ENCODE peak calls at places on chromosomes 7 and 10, in eight cellular contexts. One of them, this sample, is unnamed.

GRCh38 chr7:157623556-157623955 is 286.8 kb downstream of the DNAJB6 start:
- DNase-seq in activated CD4-positive, alpha-beta T cell treated with anti-CD3 and anti-CD28 coated beads for 1 hour: no peak
- DNase-seq in NCI-H1092: no peak
- DNase-seq in heart right ventricle: no peak
- DNase-seq in mesothelial cell of epicardium: no peak
- DNase-seq in sigmoid colon: no peak
- DNase-seq in fibroblast of lung: no peak
- DNase-seq in hepatic stellate cell: no peak
- DNase-seq in this sample: no peak

GRCh38 chr7:98733036-98733435 is 116.0 kb downstream of the NPTX2 start:
- DNase-seq in activated CD4-positive, alpha-beta T cell treated with anti-CD3 and anti-CD28 coated beads for 1 hour: no peak
- DNase-seq in NCI-H1092: peak
- DNase-seq in heart right ventricle: no peak
- DNase-seq in mesothelial cell of epicardium: no peak
- DNase-seq in sigmoid colon: no peak
- DNase-seq in fibroblast of lung: peak
- DNase-seq in hepatic stellate cell: peak
- DNase-seq in this sample: peak

GRCh38 chr7:152711444-152711944 is 35.6 kb upstream of the XRCC2 start:
- DNase-seq in activated CD4-positive, alpha-beta T cell treated with anti-CD3 and anti-CD28 coated beads for 1 hour: no peak
- DNase-seq in NCI-H1092: no peak
- DNase-seq in heart right ventricle: no peak
- DNase-seq in mesothelial cell of epicardium: no peak
- DNase-seq in sigmoid colon: no peak
- DNase-seq in fibroblast of lung: no peak
- DNase-seq in hepatic stellate cell: no peak
- DNase-seq in this sample: no peak

GRCh38 chr10:100881552-100882250 is 31.1 kb upstream of the SLF2 start:
- DNase-seq in activated CD4-positive, alpha-beta T cell treated with anti-CD3 and anti-CD28 coated beads for 1 hour: no peak
- DNase-seq in NCI-H1092: no peak
- DNase-seq in heart right ventricle: no peak
- DNase-seq in mesothelial cell of epicardium: no peak
- DNase-seq in sigmoid colon: no peak
- DNase-seq in fibroblast of lung: no peak
- DNase-seq in hepatic stellate cell: peak
- DNase-seq in this sample: no peak

GRCh38 chr7:50185188-50185587 is 92.1 kb upstream of the ZPBP start:
- DNase-seq in activated CD4-positive, alpha-beta T cell treated with anti-CD3 and anti-CD28 coated beads for 1 hour: no peak
- DNase-seq in NCI-H1092: no peak
- DNase-seq in heart right ventricle: no peak
- DNase-seq in mesothelial cell of epicardium: no peak
- DNase-seq in sigmoid colon: no peak
- DNase-seq in fibroblast of lung: no peak
- DNase-seq in hepatic stellate cell: no peak
- DNase-seq in this sample: no peak

GRCh38 chr10:31745612-31746376 is 182.8 kb downstream of the ARHGAP12 start:
- DNase-seq in activated CD4-positive, alpha-beta T cell treated with anti-CD3 and anti-CD28 coated beads for 1 hour: peak
- DNase-seq in NCI-H1092: no peak
- DNase-seq in heart right ventricle: no peak
- DNase-seq in mesothelial cell of epicardium: no peak
- DNase-seq in sigmoid colon: no peak
- DNase-seq in fibroblast of lung: peak
- DNase-seq in hepatic stellate cell: peak
- DNase-seq in this sample: peak

GRCh38 chr7:105649727-105650381 is 68.6 kb upstream of the EFCAB10 start:
- DNase-seq in activated CD4-positive, alpha-beta T cell treated with anti-CD3 and anti-CD28 coated beads for 1 hour: no peak
- DNase-seq in NCI-H1092: no peak
- DNase-seq in heart right ventricle: no peak
- DNase-seq in mesothelial cell of epicardium: no peak
- DNase-seq in sigmoid colon: peak
- DNase-seq in fibroblast of lung: peak
- DNase-seq in hepatic stellate cell: peak
- DNase-seq in this sample: peak

GRCh38 chr10:99232357-99232999 is 3.2 kb downstream of the HPSE2 start:
- DNase-seq in activated CD4-positive, alpha-beta T cell treated with anti-CD3 and anti-CD28 coated beads for 1 hour: no peak
- DNase-seq in NCI-H1092: no peak
- DNase-seq in heart right ventricle: no peak
- DNase-seq in mesothelial cell of epicardium: no peak
- DNase-seq in sigmoid colon: no peak
- DNase-seq in fibroblast of lung: no peak
- DNase-seq in hepatic stellate cell: no peak
- DNase-seq in this sample: no peak

GRCh38 chr10:97016728-97017473 is 168.9 kb downstream of the SLIT1 start:
- DNase-seq in activated CD4-positive, alpha-beta T cell treated with anti-CD3 and anti-CD28 coated beads for 1 hour: no peak
- DNase-seq in NCI-H1092: no peak
- DNase-seq in heart right ventricle: no peak
- DNase-seq in mesothelial cell of epicardium: no peak
- DNase-seq in sigmoid colon: no peak
- DNase-seq in fibroblast of lung: peak
- DNase-seq in hepatic stellate cell: peak
- DNase-seq in this sample: no peak

GRCh38 chr7:40758590-40758989 is 623.8 kb downstream of the SUGCT start:
- DNase-seq in activated CD4-positive, alpha-beta T cell treated with anti-CD3 and anti-CD28 coated beads for 1 hour: no peak
- DNase-seq in NCI-H1092: no peak
- DNase-seq in heart right ventricle: no peak
- DNase-seq in mesothelial cell of epicardium: no peak
- DNase-seq in sigmoid colon: no peak
- DNase-seq in fibroblast of lung: no peak
- DNase-seq in hepatic stellate cell: no peak
- DNase-seq in this sample: no peak

GRCh38 chr10:126459878-126460481 is 71.7 kb upstream of the ADAM12 start:
- DNase-seq in activated CD4-positive, alpha-beta T cell treated with anti-CD3 and anti-CD28 coated beads for 1 hour: no peak
- DNase-seq in NCI-H1092: no peak
- DNase-seq in heart right ventricle: no peak
- DNase-seq in mesothelial cell of epicardium: no peak
- DNase-seq in sigmoid colon: no peak
- DNase-seq in fibroblast of lung: peak
- DNase-seq in hepatic stellate cell: peak
- DNase-seq in this sample: peak

GRCh38 chr10:21649441-21649872 is 115.4 kb downstream of the MLLT10 start:
- DNase-seq in activated CD4-positive, alpha-beta T cell treated with anti-CD3 and anti-CD28 coated beads for 1 hour: no peak
- DNase-seq in NCI-H1092: no peak
- DNase-seq in heart right ventricle: no peak
- DNase-seq in mesothelial cell of epicardium: no peak
- DNase-seq in sigmoid colon: no peak
- DNase-seq in fibroblast of lung: peak
- DNase-seq in hepatic stellate cell: no peak
- DNase-seq in this sample: no peak

GRCh38 chr10:73759512-73760115 is 15.4 kb downstream of the SEC24C start:
- DNase-seq in activated CD4-positive, alpha-beta T cell treated with anti-CD3 and anti-CD28 coated beads for 1 hour: no peak
- DNase-seq in NCI-H1092: no peak
- DNase-seq in heart right ventricle: no peak
- DNase-seq in mesothelial cell of epicardium: no peak
- DNase-seq in sigmoid colon: peak
- DNase-seq in fibroblast of lung: no peak
- DNase-seq in hepatic stellate cell: no peak
- DNase-seq in this sample: no peak

GRCh38 chr10:22655312-22655973 is 58.9 kb downstream of the PIP4K2A start:
- DNase-seq in activated CD4-positive, alpha-beta T cell treated with anti-CD3 and anti-CD28 coated beads for 1 hour: no peak
- DNase-seq in NCI-H1092: no peak
- DNase-seq in heart right ventricle: no peak
- DNase-seq in mesothelial cell of epicardium: no peak
- DNase-seq in sigmoid colon: no peak
- DNase-seq in fibroblast of lung: peak
- DNase-seq in hepatic stellate cell: no peak
- DNase-seq in this sample: peak

GRCh38 chr10:62761115-62761514 is 43.4 kb upstream of the ADO start:
- DNase-seq in activated CD4-positive, alpha-beta T cell treated with anti-CD3 and anti-CD28 coated beads for 1 hour: no peak
- DNase-seq in NCI-H1092: no peak
- DNase-seq in heart right ventricle: no peak
- DNase-seq in mesothelial cell of epicardium: no peak
- DNase-seq in sigmoid colon: no peak
- DNase-seq in fibroblast of lung: peak
- DNase-seq in hepatic stellate cell: no peak
- DNase-seq in this sample: no peak

GRCh38 chr10:110556993-110557601 is 10.4 kb upstream of the SMC3 start:
- DNase-seq in activated CD4-positive, alpha-beta T cell treated with anti-CD3 and anti-CD28 coated beads for 1 hour: peak
- DNase-seq in NCI-H1092: no peak
- DNase-seq in heart right ventricle: peak
- DNase-seq in mesothelial cell of epicardium: no peak
- DNase-seq in sigmoid colon: no peak
- DNase-seq in fibroblast of lung: peak
- DNase-seq in hepatic stellate cell: peak
- DNase-seq in this sample: peak

GRCh38 chr7:108455833-108456677 is at the start of gene NRCAM:
- DNase-seq in activated CD4-positive, alpha-beta T cell treated with anti-CD3 and anti-CD28 coated beads for 1 hour: no peak
- DNase-seq in NCI-H1092: peak
- DNase-seq in heart right ventricle: no peak
- DNase-seq in mesothelial cell of epicardium: peak
- DNase-seq in sigmoid colon: no peak
- DNase-seq in fibroblast of lung: peak
- DNase-seq in hepatic stellate cell: peak
- DNase-seq in this sample: no peak

GRCh38 chr10:110208614-110209398 is 1.4 kb downstream of the MXI1 start:
- DNase-seq in activated CD4-positive, alpha-beta T cell treated with anti-CD3 and anti-CD28 coated beads for 1 hour: no peak
- DNase-seq in NCI-H1092: no peak
- DNase-seq in heart right ventricle: peak
- DNase-seq in mesothelial cell of epicardium: no peak
- DNase-seq in sigmoid colon: peak
- DNase-seq in fibroblast of lung: peak
- DNase-seq in hepatic stellate cell: peak
- DNase-seq in this sample: peak

GRCh38 chr7:80467069-80467468 is 44.8 kb downstream of the GNAT3 start:
- DNase-seq in activated CD4-positive, alpha-beta T cell treated with anti-CD3 and anti-CD28 coated beads for 1 hour: no peak
- DNase-seq in NCI-H1092: no peak
- DNase-seq in heart right ventricle: no peak
- DNase-seq in mesothelial cell of epicardium: no peak
- DNase-seq in sigmoid colon: no peak
- DNase-seq in fibroblast of lung: peak
- DNase-seq in hepatic stellate cell: no peak
- DNase-seq in this sample: peak

GRCh38 chr7:30321089-30321991 is 36.9 kb downstream of the ZNRF2 start:
- DNase-seq in activated CD4-positive, alpha-beta T cell treated with anti-CD3 and anti-CD28 coated beads for 1 hour: no peak
- DNase-seq in NCI-H1092: no peak
- DNase-seq in heart right ventricle: no peak
- DNase-seq in mesothelial cell of epicardium: no peak
- DNase-seq in sigmoid colon: no peak
- DNase-seq in fibroblast of lung: peak
- DNase-seq in hepatic stellate cell: no peak
- DNase-seq in this sample: no peak

GRCh38 chr10:75978213-75978612 is 546.8 kb downstream of the LRMDA start:
- DNase-seq in activated CD4-positive, alpha-beta T cell treated with anti-CD3 and anti-CD28 coated beads for 1 hour: no peak
- DNase-seq in NCI-H1092: no peak
- DNase-seq in heart right ventricle: no peak
- DNase-seq in mesothelial cell of epicardium: no peak
- DNase-seq in sigmoid colon: no peak
- DNase-seq in fibroblast of lung: peak
- DNase-seq in hepatic stellate cell: no peak
- DNase-seq in this sample: no peak

GRCh38 chr10:89526396-89526795 is 9.0 kb downstream of the SLC16A12 start:
- DNase-seq in activated CD4-positive, alpha-beta T cell treated with anti-CD3 and anti-CD28 coated beads for 1 hour: no peak
- DNase-seq in NCI-H1092: no peak
- DNase-seq in heart right ventricle: no peak
- DNase-seq in mesothelial cell of epicardium: no peak
- DNase-seq in sigmoid colon: no peak
- DNase-seq in fibroblast of lung: no peak
- DNase-seq in hepatic stellate cell: no peak
- DNase-seq in this sample: no peak

GRCh38 chr10:93259126-93259525 is 185.4 kb downstream of the CYP26A1 start:
- DNase-seq in activated CD4-positive, alpha-beta T cell treated with anti-CD3 and anti-CD28 coated beads for 1 hour: no peak
- DNase-seq in NCI-H1092: no peak
- DNase-seq in heart right ventricle: no peak
- DNase-seq in mesothelial cell of epicardium: no peak
- DNase-seq in sigmoid colon: no peak
- DNase-seq in fibroblast of lung: no peak
- DNase-seq in hepatic stellate cell: no peak
- DNase-seq in this sample: no peak

GRCh38 chr10:108544500-108545120 is 1378.7 kb downstream of the XPNPEP1 start:
- DNase-seq in activated CD4-positive, alpha-beta T cell treated with anti-CD3 and anti-CD28 coated beads for 1 hour: no peak
- DNase-seq in NCI-H1092: peak
- DNase-seq in heart right ventricle: no peak
- DNase-seq in mesothelial cell of epicardium: no peak
- DNase-seq in sigmoid colon: peak
- DNase-seq in fibroblast of lung: peak
- DNase-seq in hepatic stellate cell: no peak
- DNase-seq in this sample: peak

GRCh38 chr10:76436367-76436766 is 1004.9 kb downstream of the LRMDA start:
- DNase-seq in activated CD4-positive, alpha-beta T cell treated with anti-CD3 and anti-CD28 coated beads for 1 hour: no peak
- DNase-seq in NCI-H1092: no peak
- DNase-seq in heart right ventricle: peak
- DNase-seq in mesothelial cell of epicardium: no peak
- DNase-seq in sigmoid colon: no peak
- DNase-seq in fibroblast of lung: no peak
- DNase-seq in hepatic stellate cell: no peak
- DNase-seq in this sample: no peak

GRCh38 chr7:9835204-9835603 is 1138.5 kb upstream of the PHF14 start:
- DNase-seq in activated CD4-positive, alpha-beta T cell treated with anti-CD3 and anti-CD28 coated beads for 1 hour: no peak
- DNase-seq in NCI-H1092: no peak
- DNase-seq in heart right ventricle: no peak
- DNase-seq in mesothelial cell of epicardium: no peak
- DNase-seq in sigmoid colon: no peak
- DNase-seq in fibroblast of lung: no peak
- DNase-seq in hepatic stellate cell: no peak
- DNase-seq in this sample: no peak

GRCh38 chr10:70355234-70356021 is 27.0 kb downstream of the LRRC20 start:
- DNase-seq in activated CD4-positive, alpha-beta T cell treated with anti-CD3 and anti-CD28 coated beads for 1 hour: no peak
- DNase-seq in NCI-H1092: no peak
- DNase-seq in heart right ventricle: no peak
- DNase-seq in mesothelial cell of epicardium: no peak
- DNase-seq in sigmoid colon: no peak
- DNase-seq in fibroblast of lung: no peak
- DNase-seq in hepatic stellate cell: no peak
- DNase-seq in this sample: no peak

GRCh38 chr7:114856625-114857024 is 65.3 kb upstream of the MDFIC start:
- DNase-seq in activated CD4-positive, alpha-beta T cell treated with anti-CD3 and anti-CD28 coated beads for 1 hour: no peak
- DNase-seq in NCI-H1092: no peak
- DNase-seq in heart right ventricle: no peak
- DNase-seq in mesothelial cell of epicardium: no peak
- DNase-seq in sigmoid colon: no peak
- DNase-seq in fibroblast of lung: no peak
- DNase-seq in hepatic stellate cell: no peak
- DNase-seq in this sample: peak

GRCh38 chr7:80873140-80873539 is 45.7 kb downstream of the SEMA3C start:
- DNase-seq in activated CD4-positive, alpha-beta T cell treated with anti-CD3 and anti-CD28 coated beads for 1 hour: no peak
- DNase-seq in NCI-H1092: no peak
- DNase-seq in heart right ventricle: no peak
- DNase-seq in mesothelial cell of epicardium: no peak
- DNase-seq in sigmoid colon: no peak
- DNase-seq in fibroblast of lung: no peak
- DNase-seq in hepatic stellate cell: no peak
- DNase-seq in this sample: no peak

GRCh38 chr7:149828357-149829309 is 9.5 kb upstream of the ZNF862 start:
- DNase-seq in activated CD4-positive, alpha-beta T cell treated with anti-CD3 and anti-CD28 coated beads for 1 hour: no peak
- DNase-seq in NCI-H1092: no peak
- DNase-seq in heart right ventricle: no peak
- DNase-seq in mesothelial cell of epicardium: no peak
- DNase-seq in sigmoid colon: peak
- DNase-seq in fibroblast of lung: no peak
- DNase-seq in hepatic stellate cell: no peak
- DNase-seq in this sample: no peak

GRCh38 chr7:70585071-70585470 is 546.9 kb upstream of the GALNT17 start:
- DNase-seq in activated CD4-positive, alpha-beta T cell treated with anti-CD3 and anti-CD28 coated beads for 1 hour: no peak
- DNase-seq in NCI-H1092: no peak
- DNase-seq in heart right ventricle: no peak
- DNase-seq in mesothelial cell of epicardium: no peak
- DNase-seq in sigmoid colon: no peak
- DNase-seq in fibroblast of lung: no peak
- DNase-seq in hepatic stellate cell: no peak
- DNase-seq in this sample: no peak

GRCh38 chr10:104925232-104925851 is 284.3 kb downstream of the SORCS3 start:
- DNase-seq in activated CD4-positive, alpha-beta T cell treated with anti-CD3 and anti-CD28 coated beads for 1 hour: no peak
- DNase-seq in NCI-H1092: no peak
- DNase-seq in heart right ventricle: peak
- DNase-seq in mesothelial cell of epicardium: no peak
- DNase-seq in sigmoid colon: no peak
- DNase-seq in fibroblast of lung: peak
- DNase-seq in hepatic stellate cell: no peak
- DNase-seq in this sample: no peak

This sample was measured in IMR-90.